ENCODE peak calls at places on chromosomes 1 and 21, in six cellular contexts. R, G, Y, U, D and C are unnamed samples.

GRCh38 chr1:42392255-42392654 is 11.7 kb downstream of the RIMKLA start:
- DNase-seq in R (no peak), G (no peak), Y (no peak), U (no peak), D (no peak), C (peak)

GRCh38 chr1:152855661-152856060 is 4.1 kb upstream of the LCE7A start:
- DNase-seq in R (no peak), G (no peak), Y (no peak), U (no peak), D (peak), C (no peak)

GRCh38 chr1:89620664-89621063 is 12.3 kb upstream of the LRRC8C start:
- DNase-seq in R (no peak), G (no peak), Y (no peak), U (no peak), D (no peak), C (no peak)

GRCh38 chr1:81097860-81098259 is 702.9 kb upstream of the ADGRL2 start:
- DNase-seq in R (no peak), G (no peak), Y (no peak), U (no peak), D (no peak), C (no peak)

GRCh38 chr21:45420623-45421041 is 15.7 kb downstream of the COL18A1 start:
- DNase-seq in R (no peak), G (peak), Y (no peak), U (no peak), D (no peak), C (no peak)

GRCh38 chr1:14500041-14500440 is 98.4 kb upstream of the KAZN start:
- DNase-seq in R (no peak), G (peak), Y (no peak), U (no peak), D (no peak), C (peak)

GRCh38 chr1:227764019-227764391 is 28.8 kb downstream of the SNAP47 start:
- DNase-seq in R (no peak), G (no peak), Y (no peak), U (no peak), D (peak), C (peak)

GRCh38 chr21:27418338-27418737 is 451.4 kb upstream of the ADAMTS5 start:
- DNase-seq in R (no peak), G (no peak), Y (no peak), U (no peak), D (no peak), C (no peak)

GRCh38 chr1:200483491-200484143 is 73.8 kb upstream of the ZNF281 start:
- DNase-seq in R (peak), G (peak), Y (no peak), U (no peak), D (peak), C (peak)

GRCh38 chr21:46000731-46001641 is 19.4 kb downstream of the COL6A1 start:
- DNase-seq in R (no peak), G (peak), Y (no peak), U (no peak), D (no peak), C (no peak)

GRCh38 chr1:230507671-230508407 is 81.7 kb upstream of the PGBD5 start:
- DNase-seq in R (no peak), G (peak), Y (no peak), U (peak), D (peak), C (no peak)

GRCh38 chr1:94332952-94333351 is 85.2 kb upstream of the ABCD3 start:
- DNase-seq in R (no peak), G (no peak), Y (no peak), U (no peak), D (no peak), C (peak)

GRCh38 chr1:27275686-27276085 is 41.3 kb downstream of the WDTC1 start:
- DNase-seq in R (no peak), G (no peak), Y (no peak), U (no peak), D (no peak), C (no peak)

GRCh38 chr1:119554188-119554587 is 47.2 kb downstream of the HSD3B1 start:
- DNase-seq in R (no peak), G (no peak), Y (no peak), U (no peak), D (no peak), C (no peak)

GRCh38 chr1:147168626-147169058 is 3.6 kb downstream of the PRKAB2 start:
- DNase-seq in R (no peak), G (peak), Y (no peak), U (no peak), D (no peak), C (peak)

GRCh38 chr1:25550683-25551310 is 7.4 kb downstream of the LDLRAP1 start:
- DNase-seq in R (no peak), G (no peak), Y (no peak), U (no peak), D (no peak), C (no peak)

GRCh38 chr1:151968058-151968457 is 25.6 kb downstream of the S100A10 start:
- DNase-seq in R (no peak), G (no peak), Y (no peak), U (no peak), D (no peak), C (peak)

GRCh38 chr1:46549697-46550681 is 1.5 kb downstream of the KNCN start:
- DNase-seq in R (no peak), G (no peak), Y (peak), U (no peak), D (no peak), C (peak)

GRCh38 chr1:1122981-1123480 is 7.1 kb upstream of the C1orf159 start:
- DNase-seq in R (no peak), G (no peak), Y (no peak), U (no peak), D (no peak), C (peak)

GRCh38 chr1:54800041-54800898 is 853 bp downstream of the TTC22 start:
- DNase-seq in R (no peak), G (no peak), Y (no peak), U (no peak), D (no peak), C (no peak)

GRCh38 chr1:163195728-163196448 is 6.8 kb downstream of the RGS5 start:
- DNase-seq in R (no peak), G (no peak), Y (no peak), U (no peak), D (no peak), C (no peak)

GRCh38 chr1:27142464-27142863 is 12.5 kb downstream of the SLC9A1 start:
- DNase-seq in R (no peak), G (no peak), Y (no peak), U (no peak), D (peak), C (peak)